ENCODE peak calls at places on chromosomes 5 and 9, in nine cellular contexts. One of them, this sample, is unnamed.

GRCh38 chr5:156815988-156816599 is 34.0 kb upstream of the PPP1R2B start:
- DNase-seq in A549: peak; percentile 50
- DNase-seq in Peyer's patch: no peak
- DNase-seq in transverse colon: peak; percentile 17
- DNase-seq in HCT116: no peak
- DNase-seq in spleen: no peak
- DNase-seq in stomach: no peak
- DNase-seq in GM12878: no peak
- DNase-seq in IMR-90: peak; percentile 42
- DNase-seq in this sample: no peak

GRCh38 chr9:132169672-132170392 is 8.0 kb downstream of the NTNG2 start:
- DNase-seq in A549: peak; percentile 58
- DNase-seq in Peyer's patch: peak; percentile 65
- DNase-seq in transverse colon: peak; percentile 36
- DNase-seq in HCT116: peak; percentile 29
- DNase-seq in spleen: peak; percentile 89
- DNase-seq in stomach: peak; percentile 59
- DNase-seq in GM12878: no peak
- DNase-seq in IMR-90: peak; percentile 51
- DNase-seq in this sample: peak; percentile 42

GRCh38 chr5:78499485-78499884 is 139.1 kb downstream of the SCAMP1 start:
- DNase-seq in A549: no peak
- DNase-seq in Peyer's patch: no peak
- DNase-seq in transverse colon: no peak
- DNase-seq in HCT116: no peak
- DNase-seq in spleen: no peak
- DNase-seq in stomach: no peak
- DNase-seq in GM12878: no peak
- DNase-seq in IMR-90: no peak
- DNase-seq in this sample: no peak

GRCh38 chr5:179342577-179342976 is 2.7 kb downstream of the ADAMTS2 start:
- DNase-seq in A549: no peak
- DNase-seq in Peyer's patch: no peak
- DNase-seq in transverse colon: no peak
- DNase-seq in HCT116: no peak
- DNase-seq in spleen: peak; percentile 71
- DNase-seq in stomach: no peak
- DNase-seq in GM12878: no peak
- DNase-seq in IMR-90: peak; percentile 59
- DNase-seq in this sample: no peak

GRCh38 chr5:16312786-16313185 is 133.2 kb upstream of the MARCHF11 start:
- DNase-seq in A549: no peak
- DNase-seq in Peyer's patch: no peak
- DNase-seq in transverse colon: no peak
- DNase-seq in HCT116: no peak
- DNase-seq in spleen: no peak
- DNase-seq in stomach: no peak
- DNase-seq in GM12878: no peak
- DNase-seq in IMR-90: peak; percentile 0
- DNase-seq in this sample: no peak

GRCh38 chr9:125609744-125610143 is 97.3 kb downstream of the MAPKAP1 start:
- DNase-seq in A549: no peak
- DNase-seq in Peyer's patch: no peak
- DNase-seq in transverse colon: no peak
- DNase-seq in HCT116: no peak
- DNase-seq in spleen: no peak
- DNase-seq in stomach: no peak
- DNase-seq in GM12878: no peak
- DNase-seq in IMR-90: no peak
- DNase-seq in this sample: no peak

GRCh38 chr9:86660146-86660545 is 287.2 kb downstream of the GAS1 start:
- DNase-seq in A549: no peak
- DNase-seq in Peyer's patch: no peak
- DNase-seq in transverse colon: no peak
- DNase-seq in HCT116: no peak
- DNase-seq in spleen: no peak
- DNase-seq in stomach: no peak
- DNase-seq in GM12878: no peak
- DNase-seq in IMR-90: peak; percentile 94
- DNase-seq in this sample: no peak

GRCh38 chr5:3340471-3340870 is 255.2 kb upstream of the IRX1 start:
- DNase-seq in A549: no peak
- DNase-seq in Peyer's patch: no peak
- DNase-seq in transverse colon: no peak
- DNase-seq in HCT116: no peak
- DNase-seq in spleen: peak; percentile 69
- DNase-seq in stomach: no peak
- DNase-seq in GM12878: no peak
- DNase-seq in IMR-90: no peak
- DNase-seq in this sample: no peak

GRCh38 chr5:138238034-138238433 is 24.9 kb upstream of the CDC23 start:
- DNase-seq in A549: no peak
- DNase-seq in Peyer's patch: no peak
- DNase-seq in transverse colon: no peak
- DNase-seq in HCT116: no peak
- DNase-seq in spleen: no peak
- DNase-seq in stomach: no peak
- DNase-seq in GM12878: no peak
- DNase-seq in IMR-90: no peak
- DNase-seq in this sample: no peak

GRCh38 chr9:91843623-91844111 is 106.4 kb downstream of the ROR2 start:
- DNase-seq in A549: no peak
- DNase-seq in Peyer's patch: no peak
- DNase-seq in transverse colon: no peak
- DNase-seq in HCT116: no peak
- DNase-seq in spleen: peak; percentile 71
- DNase-seq in stomach: peak; percentile 23
- DNase-seq in GM12878: no peak
- DNase-seq in IMR-90: no peak
- DNase-seq in this sample: no peak

GRCh38 chr5:161547573-161548471 is 1.3 kb upstream of the GABRB2 start:
- DNase-seq in A549: no peak
- DNase-seq in Peyer's patch: peak; percentile 52
- DNase-seq in transverse colon: peak; percentile 14
- DNase-seq in HCT116: no peak
- DNase-seq in spleen: peak; percentile 67
- DNase-seq in stomach: no peak
- DNase-seq in GM12878: no peak
- DNase-seq in IMR-90: no peak
- DNase-seq in this sample: no peak

DNA sequence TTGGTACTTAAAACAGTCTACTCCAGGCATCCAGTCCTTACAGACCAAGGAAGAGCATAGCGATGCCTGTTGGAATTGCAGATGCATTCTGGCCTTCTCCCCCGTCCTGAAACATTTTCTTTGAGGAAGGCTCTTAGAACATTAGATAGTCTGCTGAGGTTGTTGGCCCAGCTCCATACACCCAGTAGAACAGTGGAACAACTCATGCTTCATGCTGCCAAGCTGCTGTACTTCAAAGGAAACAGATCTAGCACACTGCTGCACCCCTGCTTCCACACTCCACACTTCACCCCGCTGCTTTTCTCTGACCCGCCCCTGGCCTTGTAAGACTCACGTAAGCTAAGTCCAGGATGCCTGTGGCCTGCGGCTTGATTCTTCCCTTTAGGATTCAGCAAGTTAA is 33.4 kb upstream of the NCS1 start:
- DNase-seq in A549: no peak
- DNase-seq in Peyer's patch: no peak
- DNase-seq in transverse colon: peak; percentile 45
- DNase-seq in HCT116: no peak
- DNase-seq in spleen: no peak
- DNase-seq in stomach: no peak
- DNase-seq in GM12878: no peak
- DNase-seq in IMR-90: peak; percentile 97
- DNase-seq in this sample: peak; percentile 57
- TF ChIP-seq POLR2A in A549: no peak
- TF ChIP-seq POLR2A in Peyer's patch: no peak
- TF ChIP-seq POLR2A in transverse colon: no peak
- TF ChIP-seq POLR2A in HCT116: no peak
- TF ChIP-seq POLR2A in spleen: no peak
- TF ChIP-seq POLR2A in stomach: no peak
- TF ChIP-seq POLR2A in GM12878: no peak
- TF ChIP-seq POLR2A in IMR-90: peak; percentile 5
- TF ChIP-seq POLR2A in this sample: no peak

GRCh38 chr5:8633706-8634105 is 764.8 kb downstream of the MTRR start:
- DNase-seq in A549: no peak
- DNase-seq in Peyer's patch: no peak
- DNase-seq in transverse colon: no peak
- DNase-seq in HCT116: no peak
- DNase-seq in spleen: no peak
- DNase-seq in stomach: no peak
- DNase-seq in GM12878: no peak
- DNase-seq in IMR-90: peak; percentile 37
- DNase-seq in this sample: no peak
- H3K27ac ChIP-seq in A549: no peak overlapping the region
- H3K27ac ChIP-seq in Peyer's patch: no peak overlapping the region
- H3K27ac ChIP-seq in transverse colon: no peak overlapping the region
- H3K27ac ChIP-seq in HCT116: no peak overlapping the region
- H3K27ac ChIP-seq in spleen: no peak overlapping the region
- H3K27ac ChIP-seq in stomach: no peak overlapping the region
- H3K27ac ChIP-seq in GM12878: no peak overlapping the region
- H3K27ac ChIP-seq in IMR-90: no peak overlapping the region
- H3K27ac ChIP-seq in this sample: no peak overlapping the region

GRCh38 chr9:133945314-133945975 is 46.7 kb downstream of the VAV2 start:
- DNase-seq in A549: no peak
- DNase-seq in Peyer's patch: no peak
- DNase-seq in transverse colon: no peak
- DNase-seq in HCT116: no peak
- DNase-seq in spleen: peak; percentile 89
- DNase-seq in stomach: no peak
- DNase-seq in GM12878: peak; percentile 89
- DNase-seq in IMR-90: no peak
- DNase-seq in this sample: no peak
- TF ChIP-seq POLR2A in A549: no peak
- TF ChIP-seq POLR2A in Peyer's patch: no peak
- TF ChIP-seq POLR2A in transverse colon: no peak
- TF ChIP-seq POLR2A in HCT116: no peak
- TF ChIP-seq POLR2A in spleen: no peak
- TF ChIP-seq POLR2A in stomach: no peak
- TF ChIP-seq POLR2A in GM12878: no peak
- TF ChIP-seq POLR2A in IMR-90: no peak
- TF ChIP-seq POLR2A in this sample: no peak

GRCh38 chr5:150636391-150637244 is 3.8 kb upstream of the SYNPO start:
- DNase-seq in A549: no peak
- DNase-seq in Peyer's patch: no peak
- DNase-seq in transverse colon: peak; percentile 68
- DNase-seq in HCT116: no peak
- DNase-seq in spleen: no peak
- DNase-seq in stomach: peak; percentile 86
- DNase-seq in GM12878: no peak
- DNase-seq in IMR-90: peak; percentile 68
- DNase-seq in this sample: peak; percentile 58
- H3K27ac ChIP-seq in A549: peak overlapping the region; percentile 95
- H3K27ac ChIP-seq in Peyer's patch: no peak overlapping the region
- H3K27ac ChIP-seq in transverse colon: peak overlapping the region; percentile 12
- H3K27ac ChIP-seq in HCT116: no peak overlapping the region
- H3K27ac ChIP-seq in spleen: no peak overlapping the region
- H3K27ac ChIP-seq in stomach: peak overlapping the region; percentile 85
- H3K27ac ChIP-seq in GM12878: no peak overlapping the region
- H3K27ac ChIP-seq in IMR-90: peak overlapping the region; percentile 50
- H3K27ac ChIP-seq in this sample: peak overlapping the region; percentile 76